ENCODE peak calls at places on chromosomes 7 and 10, in nine cellular contexts. K is stimulated activated CD4-positive, alpha-beta T cell treated with anti-CD3 and anti-CD28 coated beads, Interleukin-15, amount 100 ng/mL, for 1 hour; O is ovary; G is ACHN; U is colonic mucosa; X is breast epithelium; N is upper lobe of right lung; H is HFFc6; V is T follicular helper cell. Q is an unnamed sample.

GRCh38 chr10:21517134-21517982 is 8.1 kb downstream of the SKIDA1 start:
- DNase-seq in K (no peak), O (peak; percentile 76), G (peak; percentile 52), U (no peak), X (no peak), N (peak; percentile 82), H (no peak), V (no peak), Q (peak; percentile 52)

GRCh38 chr7:132319481-132319880 is 256.8 kb downstream of the PLXNA4 start:
- DNase-seq in K (no peak), O (no peak), G (no peak), U (no peak), X (no peak), N (no peak), H (no peak), V (no peak), Q (no peak)

GRCh38 chr7:2934984-2935740 is 91.1 kb upstream of the GNA12 start:
- DNase-seq in K (no peak), O (no peak), G (no peak), U (no peak), X (no peak), N (peak; percentile 58), H (no peak), V (no peak), Q (no peak)

GRCh38 chr7:77425151-77426051 is 9.3 kb upstream of the GSAP start:
- DNase-seq in K (no peak), O (no peak), G (no peak), U (no peak), X (no peak), N (no peak), H (peak; percentile 77), V (no peak), Q (peak; percentile 94)

GRCh38 chr10:116477989-116478615 is 50.5 kb downstream of the PNLIPRP3 start:
- DNase-seq in K (no peak), O (no peak), G (no peak), U (no peak), X (no peak), N (no peak), H (no peak), V (no peak), Q (no peak)

GRCh38 chr7:38660427-38661099 is 29.4 kb upstream of the AMPH start:
- DNase-seq in K (no peak), O (no peak), G (peak; percentile 70), U (no peak), X (no peak), N (no peak), H (peak; percentile 52), V (no peak), Q (peak; percentile 81)

GRCh38 chr10:70328987-70329386 is 45.2 kb upstream of the NPFFR1 start:
- DNase-seq in K (no peak), O (no peak), G (no peak), U (no peak), X (no peak), N (no peak), H (no peak), V (no peak), Q (no peak)

GRCh38 chr7:51428226-51428887 is 111.7 kb upstream of the COBL start:
- DNase-seq in K (no peak), O (no peak), G (peak; percentile 33), U (no peak), X (no peak), N (no peak), H (peak; percentile 7), V (no peak), Q (peak; percentile 55)

GRCh38 chr10:44261296-44261695 is 123.6 kb downstream of the CXCL12 start:
- DNase-seq in K (no peak), O (no peak), G (no peak), U (no peak), X (no peak), N (no peak), H (no peak), V (no peak), Q (no peak)

GRCh38 chr7:1130021-1130990 is 29.7 kb downstream of the ZFAND2A start:
- DNase-seq in K (no peak), O (no peak), G (no peak), U (no peak), X (peak; percentile 38), N (peak; percentile 53), H (no peak), V (no peak), Q (no peak)

GRCh38 chr10:8054498-8055407 is at the start of gene GATA3:
- DNase-seq in K (peak; percentile 64), O (no peak), G (no peak), U (peak; percentile 58), X (peak; percentile 93), N (peak; percentile 77), H (peak; percentile 21), V (peak; percentile 79), Q (peak; percentile 19)

GRCh38 chr10:123136806-123137642 is 1.3 kb downstream of the HMX3 start:
- DNase-seq in K (no peak), O (no peak), G (no peak), U (no peak), X (no peak), N (no peak), H (no peak), V (no peak), Q (no peak)

GRCh38 chr10:3539696-3540383 is 245.2 kb downstream of the KLF6 start:
- DNase-seq in K (no peak), O (no peak), G (no peak), U (no peak), X (no peak), N (no peak), H (no peak), V (no peak), Q (no peak)

GRCh38 chr7:8261711-8262695 is at the start of gene ICA1:
- DNase-seq in K (no peak), O (peak; percentile 34), G (peak; percentile 90), U (peak; percentile 86), X (peak; percentile 75), N (peak; percentile 90), H (no peak), V (no peak), Q (peak; percentile 52)

GRCh38 chr10:134205-134742 is 981 bp upstream of the ZMYND11 start:
- DNase-seq in K (no peak), O (peak; percentile 56), G (peak; percentile 17), U (peak; percentile 51), X (no peak), N (peak; percentile 69), H (no peak), V (no peak), Q (no peak)

GRCh38 chr7:22563621-22564241 is 63.7 kb upstream of the STEAP1B start:
- DNase-seq in K (no peak), O (no peak), G (peak; percentile 46), U (no peak), X (no peak), N (no peak), H (no peak), V (no peak), Q (no peak)

GRCh38 chr10:70898687-70899086 is 10.3 kb upstream of the PCBD1 start:
- DNase-seq in K (no peak), O (no peak), G (no peak), U (no peak), X (no peak), N (no peak), H (no peak), V (no peak), Q (no peak)

GRCh38 chr7:106110238-106110560 is 1.9 kb downstream of the SYPL1 start:
- DNase-seq in K (no peak), O (no peak), G (peak; percentile 53), U (no peak), X (no peak), N (no peak), H (no peak), V (no peak), Q (no peak)

GRCh38 chr10:126062132-126063032 is 166.0 kb downstream of the FANK1 start:
- DNase-seq in K (no peak), O (peak; percentile 59), G (peak; percentile 96), U (peak; percentile 69), X (peak; percentile 69), N (peak; percentile 78), H (peak; percentile 96), V (no peak), Q (peak; percentile 2)

GRCh38 chr7:158530800-158531609 is 56.6 kb downstream of the PTPRN2 start:
- DNase-seq in K (no peak), O (no peak), G (no peak), U (no peak), X (no peak), N (no peak), H (no peak), V (no peak), Q (no peak)

GRCh38 chr7:77542895-77543294 is 5.8 kb downstream of the PTPN12 start:
- DNase-seq in K (no peak), O (no peak), G (no peak), U (no peak), X (no peak), N (no peak), H (no peak), V (no peak), Q (no peak)

GRCh38 chr7:27784399-27785053 is 44.6 kb downstream of the TAX1BP1 start:
- DNase-seq in K (no peak), O (no peak), G (peak; percentile 90), U (peak; percentile 27), X (no peak), N (no peak), H (peak; percentile 88), V (peak; percentile 6), Q (peak; percentile 84)

GRCh38 chr7:114911411-114911810 is 10.5 kb upstream of the MDFIC start:
- DNase-seq in K (no peak), O (no peak), G (no peak), U (no peak), X (no peak), N (no peak), H (no peak), V (no peak), Q (peak; percentile 80)

GRCh38 chr10:114694735-114695134 is 36.7 kb upstream of the ABLIM1 start:
- DNase-seq in K (no peak), O (no peak), G (peak; percentile 68), U (peak; percentile 52), X (no peak), N (no peak), H (no peak), V (no peak), Q (peak; percentile 75)

GRCh38 chr10:69831231-69831855 is 29.6 kb downstream of the COL13A1 start:
- DNase-seq in K (no peak), O (no peak), G (peak; percentile 73), U (no peak), X (no peak), N (no peak), H (peak; percentile 50), V (no peak), Q (no peak)

GRCh38 chr10:78341953-78342614 is 308.4 kb downstream of the RPS24 start:
- DNase-seq in K (no peak), O (no peak), G (no peak), U (peak; percentile 4), X (no peak), N (peak; percentile 18), H (no peak), V (no peak), Q (no peak)

GRCh38 chr10:132209130-132209529 is 22.4 kb downstream of the DPYSL4 start:
- DNase-seq in K (no peak), O (no peak), G (peak; percentile 22), U (no peak), X (no peak), N (no peak), H (no peak), V (no peak), Q (no peak)

GRCh38 chr7:8295638-8296361 is 33.8 kb upstream of the ICA1 start:
- DNase-seq in K (no peak), O (no peak), G (peak; percentile 94), U (peak; percentile 51), X (no peak), N (no peak), H (peak; percentile 81), V (no peak), Q (peak; percentile 93)

GRCh38 chr10:27258838-27259532 is 18.4 kb upstream of the ACBD5 start:
- DNase-seq in K (no peak), O (no peak), G (peak; percentile 16), U (no peak), X (no peak), N (no peak), H (no peak), V (no peak), Q (no peak)

GRCh38 chr10:88989824-88990527 is 622 bp upstream of the FAS start:
- DNase-seq in K (no peak), O (no peak), G (no peak), U (no peak), X (no peak), N (no peak), H (peak; percentile 77), V (no peak), Q (no peak)

GRCh38 chr7:1697499-1698125 is 27.5 kb downstream of the ELFN1 start:
- DNase-seq in K (no peak), O (peak; percentile 1), G (no peak), U (no peak), X (peak; percentile 43), N (peak; percentile 25), H (no peak), V (no peak), Q (no peak)

Q was measured in SK-MEL-5.